ENCODE peak calls at places on chromosomes 11 and 22, in nine cellular contexts. B is dorsolateral prefrontal cortex, T is fibroblast of lung, X is mammary epithelial cell, R is AG10803, F is A549, H is A673, E is AG04450, K is prostate gland. Q is an unnamed sample.

GRCh38 chr11:68976095-68976494 is 4.7 kb downstream of the MRGPRD start:
- DNase-seq in F (no peak), B (no peak), R (no peak), T (no peak), H (no peak), X (no peak), K (no peak), E (no peak), Q (no peak)

GRCh38 chr11:28743101-28743550 is 634.9 kb downstream of the METTL15 start:
- DNase-seq in K (no peak), X (peak), R (no peak), T (no peak), H (no peak), E (no peak), B (no peak), F (no peak), Q (no peak)

GRCh38 chr11:83608571-83608970 is 322.4 kb upstream of the CCDC90B start:
- DNase-seq in X (no peak), F (no peak), K (no peak), E (no peak), H (no peak), T (no peak), R (no peak), B (no peak), Q (no peak)

GRCh38 chr11:14642873-14643696 is 519 bp upstream of the PDE3B start:
- DNase-seq in X (no peak), H (no peak), T (no peak), K (no peak), E (no peak), R (no peak), F (no peak), B (no peak), Q (no peak)

GRCh38 chr22:45077286-45077685 is 67.5 kb upstream of the PHF21B start:
- DNase-seq in T (no peak), F (no peak), R (no peak), X (no peak), B (no peak), H (no peak), E (no peak), K (no peak), Q (no peak)

GRCh38 chr11:69487849-69488542 is 6.5 kb downstream of the LINC01488 start:
- DNase-seq in F (no peak), T (no peak), X (no peak), H (no peak), E (no peak), R (no peak), B (no peak), K (no peak), Q (peak)

GRCh38 chr11:110903830-110904229 is 191.6 kb upstream of the ARHGAP20 start:
- DNase-seq in F (no peak), H (peak), T (peak), B (no peak), E (no peak), K (no peak), R (no peak), X (no peak), Q (no peak)

GRCh38 chr22:28148816-28149465 is 229.9 kb upstream of the PITPNB start:
- DNase-seq in K (no peak), F (no peak), X (peak), T (no peak), R (no peak), H (no peak), E (no peak), B (no peak), Q (no peak)

GRCh38 chr11:87926250-87926970 is 248.8 kb downstream of the RAB38 start:
- DNase-seq in R (peak), T (peak), K (no peak), B (no peak), F (no peak), X (peak), H (no peak), E (no peak), Q (no peak)

GRCh38 chr22:42924436-42924835 is 67.4 kb upstream of the ARFGAP3 start:
- DNase-seq in K (no peak), F (no peak), T (no peak), B (no peak), R (no peak), E (no peak), H (no peak), X (no peak), Q (no peak)

GRCh38 chr11:90774727-90775572 is 552.1 kb upstream of the CHORDC1 start:
- DNase-seq in T (no peak), K (no peak), B (no peak), X (no peak), H (no peak), R (no peak), F (no peak), E (no peak), Q (no peak)

GRCh38 chr11:131800452-131800851 is 430.0 kb downstream of the NTM start:
- DNase-seq in R (no peak), K (no peak), E (no peak), T (no peak), H (no peak), B (no peak), X (no peak), F (no peak), Q (no peak)

GRCh38 chr11:15468471-15468870 is 353.7 kb downstream of the INSC start:
- DNase-seq in T (peak), X (no peak), E (no peak), F (no peak), K (no peak), R (no peak), H (no peak), B (no peak), Q (no peak)

GRCh38 chr11:69102161-69102695 is 53.5 kb downstream of the TPCN2 start:
- DNase-seq in K (no peak), R (no peak), H (no peak), E (no peak), B (no peak), X (no peak), F (no peak), T (no peak), Q (no peak)

GRCh38 chr11:44760917-44761545 is 34.3 kb downstream of the TSPAN18 start:
- DNase-seq in H (peak), B (no peak), K (no peak), X (peak), T (peak), F (peak), E (peak), R (peak), Q (no peak)

GRCh38 chr11:102596578-102596977 is 28.6 kb downstream of the MMP20 start:
- DNase-seq in R (no peak), H (no peak), E (no peak), B (no peak), X (no peak), T (no peak), K (no peak), F (no peak), Q (no peak)

GRCh38 chr11:122100222-122101080 is 15.6 kb downstream of the BLID start:
- DNase-seq in R (peak), T (peak), H (peak), F (no peak), K (peak), B (peak), X (peak), E (peak), Q (peak)

GRCh38 chr11:16082532-16083055 is 273.8 kb downstream of the SOX6 start:
- DNase-seq in X (no peak), B (no peak), T (no peak), K (no peak), R (no peak), E (no peak), F (no peak), H (no peak), Q (no peak)

GRCh38 chr11:48090174-48090573 is 109.8 kb downstream of the PTPRJ start:
- DNase-seq in H (no peak), E (no peak), T (no peak), X (no peak), F (no peak), K (no peak), R (no peak), B (no peak), Q (no peak)

GRCh38 chr11:120547871-120548681 is 36.5 kb downstream of the GRIK4 start:
- DNase-seq in H (peak), R (peak), K (peak), X (peak), E (peak), B (peak), F (peak), T (peak), Q (peak)

GRCh38 chr11:20397281-20397680 is 9.8 kb downstream of the PRMT3 start:
- DNase-seq in E (peak), B (no peak), H (peak), R (peak), T (peak), X (peak), K (no peak), F (peak), Q (no peak)

GRCh38 chr22:31085928-31086327 is 4.8 kb downstream of the SMTN start:
- DNase-seq in K (no peak), H (no peak), B (no peak), T (no peak), F (no peak), R (no peak), X (no peak), E (no peak), Q (no peak)

GRCh38 chr11:47143322-47143721 is 33.4 kb downstream of the ARFGAP2 start:
- DNase-seq in E (peak), T (peak), R (peak), F (no peak), X (peak), H (no peak), B (no peak), K (peak), Q (peak)

GRCh38 chr11:38593649-38594048 is 1995.6 kb upstream of the RAG2 start:
- DNase-seq in R (no peak), B (no peak), E (peak), F (no peak), K (no peak), X (peak), H (peak), T (peak), Q (no peak)

GRCh38 chr11:43508511-43508918 is 149.8 kb downstream of the TTC17 start:
- DNase-seq in E (no peak), T (peak), H (peak), K (no peak), X (peak), F (no peak), B (no peak), R (peak), Q (no peak)

GRCh38 chr22:49789289-49790141 is 38.2 kb downstream of the BRD1 start:
- DNase-seq in T (peak), E (no peak), R (peak), X (no peak), K (no peak), B (no peak), H (peak), F (no peak), Q (peak)
- H3K4me3 ChIP-seq in T (no peak), E (no peak), R (no peak), X (no peak), K (no peak), B (no peak), H (no peak), F (no peak), Q (no peak)

DNA sequence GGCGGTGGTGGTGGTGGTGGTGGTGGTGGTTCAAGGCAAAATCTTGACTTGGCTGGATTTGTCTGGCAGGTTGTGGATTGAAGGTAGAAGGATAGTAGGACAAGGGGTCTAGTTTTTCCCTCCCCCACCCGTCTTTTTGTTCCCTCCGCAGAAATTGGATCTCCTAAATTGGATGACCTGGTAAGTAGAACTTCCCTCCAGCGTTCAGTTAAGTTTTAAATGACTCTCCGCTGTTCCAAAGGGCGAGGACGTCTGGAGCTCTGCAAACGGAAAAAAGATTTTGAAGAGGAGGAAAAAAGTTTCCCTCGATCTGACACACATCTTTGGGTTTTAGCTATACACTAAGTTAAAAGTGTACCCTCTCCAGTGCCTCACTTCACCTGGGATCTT is 422 bp upstream of the LGR4 start:
- DNase-seq in R (no peak), K (no peak), X (no peak), B (no peak), E (no peak), H (no peak), T (no peak), F (no peak), Q (no peak)
- H3K4me3 ChIP-seq in R (peak), K (peak), X (peak), B (no peak), E (peak), H (peak), T (peak), F (peak), Q (peak)

GRCh38 chr11:6612816-6613136 is 760 bp upstream of the TAF10 start:
- DNase-seq in F (no peak), K (no peak), X (no peak), B (no peak), E (no peak), R (no peak), T (no peak), H (no peak), Q (no peak)

GRCh38 chr11:6614446-6614845 is 2.4 kb upstream of the TAF10 start:
- DNase-seq in E (no peak), H (no peak), F (no peak), T (no peak), K (no peak), R (no peak), X (no peak), B (no peak), Q (no peak)

GRCh38 chr11:6612008-6612815 is at the start of gene TAF10:
- DNase-seq in H (peak), T (peak), R (peak), F (peak), K (peak), B (peak), X (peak), E (peak), Q (peak)

GRCh38 chr11:6615046-6615445 is 3.0 kb upstream of the TAF10 start:
- DNase-seq in T (no peak), H (no peak), F (no peak), E (no peak), R (no peak), B (no peak), X (no peak), K (no peak), Q (no peak)

GRCh38 chr11:6613496-6613895 is 1.5 kb upstream of the TAF10 start:
- DNase-seq in B (no peak), T (no peak), F (no peak), E (no peak), H (no peak), X (no peak), K (no peak), R (no peak), Q (no peak)
- H3K4me3 ChIP-seq in B (no peak), T (no peak), F (no peak), E (no peak), H (no peak), X (no peak), K (no peak), R (no peak), Q (no peak)

GRCh38 chr22:38069372-38070249 is 12.4 kb downstream of the PICK1 start:
- DNase-seq in E (peak), X (no peak), T (peak), F (no peak), H (no peak), B (peak), K (peak), R (peak), Q (peak)
- H3K4me3 ChIP-seq in E (no peak), X (no peak), T (peak), F (no peak), H (no peak), B (no peak), K (no peak), R (no peak), Q (no peak)

DNA sequence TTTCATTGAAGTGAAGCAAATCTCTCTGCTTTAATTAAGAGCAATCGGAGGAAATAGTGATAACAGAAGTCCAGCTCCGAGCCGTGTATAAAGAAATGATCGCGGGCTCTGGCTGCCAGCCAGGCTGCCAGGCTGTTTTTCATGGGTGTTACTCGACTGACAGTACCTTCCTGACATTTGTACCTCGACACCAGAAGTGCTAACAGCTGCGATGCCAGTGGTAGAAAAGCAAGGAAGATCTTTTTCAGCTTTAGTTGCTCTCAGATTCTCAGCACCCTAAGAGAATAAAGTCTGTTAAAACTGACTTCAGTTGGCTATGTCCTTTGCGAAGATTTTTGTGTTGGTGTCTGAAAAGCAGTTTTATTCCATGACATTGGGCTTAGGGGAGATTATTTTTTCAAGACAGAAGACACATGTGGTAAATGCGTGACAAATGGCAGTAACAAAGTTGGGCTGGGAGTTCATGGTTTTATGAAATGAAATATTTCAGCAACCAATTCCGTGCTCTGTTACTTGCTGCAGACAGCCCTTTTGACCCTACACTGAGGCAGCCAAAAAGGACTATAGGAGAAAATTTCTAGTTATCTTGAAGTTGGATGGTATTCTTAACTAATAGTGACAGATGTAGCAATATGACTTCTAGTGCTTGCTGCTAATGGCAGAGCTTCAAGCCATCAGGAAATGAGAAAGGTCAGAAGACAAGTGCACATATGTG is 296.2 kb downstream of the CNTN5 start:
- DNase-seq in X (no peak), H (peak), R (peak), F (no peak), T (peak), B (no peak), E (no peak), K (no peak), Q (peak)
- H3K4me3 ChIP-seq in X (no peak), H (no peak), R (peak), F (no peak), T (no peak), B (no peak), E (no peak), K (no peak), Q (peak)

GRCh38 chr11:77411238-77411637 is 62.7 kb downstream of the PAK1 start:
- DNase-seq in F (peak), T (peak), E (no peak), H (peak), R (peak), X (peak), K (no peak), B (peak), Q (no peak)

GRCh38 chr11:77410076-77410827 is 63.6 kb downstream of the PAK1 start:
- DNase-seq in F (no peak), K (no peak), X (no peak), T (no peak), R (no peak), H (no peak), E (no peak), B (no peak), Q (no peak)

GRCh38 chr11:77413850-77414249 is 60.0 kb downstream of the PAK1 start:
- DNase-seq in E (no peak), F (no peak), R (no peak), K (no peak), T (no peak), H (no peak), X (no peak), B (no peak), Q (no peak)

GRCh38 chr11:77411717-77412441 is 62.0 kb downstream of the PAK1 start:
- DNase-seq in T (peak), F (peak), K (peak), H (peak), B (peak), R (peak), X (peak), E (peak), Q (peak)

GRCh38 chr11:77412814-77413213 is 61.1 kb downstream of the PAK1 start:
- DNase-seq in T (no peak), F (no peak), R (no peak), K (no peak), E (no peak), H (no peak), X (no peak), B (no peak), Q (no peak)
- H3K4me3 ChIP-seq in T (no peak), F (no peak), R (no peak), K (no peak), E (no peak), H (no peak), X (no peak), B (no peak), Q (no peak)

DNA sequence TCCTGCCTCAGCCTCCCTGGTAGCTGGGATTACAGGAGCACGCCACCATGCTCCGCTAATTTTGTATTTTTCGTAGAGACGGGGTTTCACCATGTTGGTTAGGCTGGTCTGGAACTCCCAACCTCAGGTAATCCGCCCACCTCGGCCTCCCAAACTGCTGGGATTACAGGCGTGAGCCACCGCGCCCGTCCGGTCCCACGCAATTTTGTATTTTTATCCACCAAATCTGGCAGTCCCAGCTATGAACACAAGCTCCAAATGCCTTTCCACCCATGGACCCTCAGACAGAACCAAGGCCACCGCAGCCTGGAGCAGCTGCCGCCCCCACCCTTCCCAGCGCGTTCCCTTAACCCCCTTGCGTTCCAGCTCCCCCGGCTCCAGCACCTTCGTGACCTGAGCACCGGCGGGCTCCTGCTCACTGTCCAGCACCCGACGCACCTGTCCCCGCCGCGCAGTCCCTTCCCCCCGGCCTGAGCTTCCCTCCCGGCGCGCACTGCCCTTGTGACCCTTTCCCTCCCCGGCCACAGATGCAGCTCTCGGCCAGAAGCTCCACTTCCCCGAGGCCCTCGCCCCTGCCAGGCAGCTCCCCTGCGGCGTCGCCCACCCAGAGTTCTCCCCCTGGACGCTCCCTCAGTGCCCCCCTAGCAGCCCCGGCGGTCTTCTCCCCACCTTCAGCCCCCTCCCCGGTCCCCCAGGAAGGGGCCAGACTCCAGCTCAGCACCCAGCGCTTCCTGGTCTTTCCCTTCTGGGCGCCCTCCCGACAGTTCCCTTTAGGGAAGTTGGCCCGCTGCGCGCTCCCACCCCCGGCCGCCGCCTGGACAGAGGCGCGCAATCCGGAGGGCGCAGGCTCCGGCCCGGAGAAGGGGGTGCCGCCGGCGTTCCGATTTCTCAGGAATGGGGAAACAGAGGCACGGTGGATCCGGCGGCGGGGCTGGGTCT is 5.6 kb upstream of the ZBED4 start:
- DNase-seq in H (no peak), B (no peak), E (no peak), R (no peak), F (no peak), T (no peak), X (no peak), K (no peak), Q (peak)
- H3K4me3 ChIP-seq in H (peak), B (peak), E (peak), R (no peak), F (peak), T (peak), X (no peak), K (peak), Q (peak)